ENCODE peak calls at places on chromosome 13, in four cellular contexts. M is neuronal stem cell, S is IMR-90, H is GM23248. J is an unnamed sample.
A peak's percentile ranks its signal among the peaks of the same experiment; 100 is the strongest.

GRCh38 chr13:43805681-43806128 is 18.9 kb upstream of the ENOX1 start:
- DNase-seq in M (no peak), S (peak; percentile 25), H (no peak), J (no peak)

GRCh38 chr13:28955264-28955966 is 135.3 kb downstream of the MTUS2 start:
- DNase-seq in M (no peak), S (no peak), H (no peak), J (no peak)

GRCh38 chr13:76038920-76039716 is 403.0 kb downstream of the LMO7 start:
- DNase-seq in M (no peak), S (no peak), H (no peak), J (no peak)

GRCh38 chr13:95122063-95122462 is 179.2 kb downstream of the ABCC4 start:
- DNase-seq in M (no peak), S (peak; percentile 11), H (no peak), J (no peak)

GRCh38 chr13:112346173-112346898 is 29.8 kb upstream of the SPACA7 start:
- DNase-seq in M (no peak), S (no peak), H (peak; percentile 0), J (no peak)

GRCh38 chr13:80047406-80047805 is 293.5 kb downstream of the SPRY2 start:
- DNase-seq in M (no peak), S (peak; percentile 69), H (peak; percentile 36), J (no peak)

GRCh38 chr13:81487151-81487550 is 1146.2 kb upstream of the SPRY2 start:
- DNase-seq in M (peak; percentile 29), S (no peak), H (no peak), J (no peak)

GRCh38 chr13:102983496-102983895 is 82.7 kb downstream of the SLC10A2 start:
- DNase-seq in M (no peak), S (no peak), H (peak; percentile 12), J (no peak)

GRCh38 chr13:65461590-65461989 is 1768.5 kb downstream of the PCDH9 start:
- DNase-seq in M (no peak), S (peak; percentile 83), H (no peak), J (no peak)

GRCh38 chr13:66532146-66532545 is 698.0 kb downstream of the PCDH9 start:
- DNase-seq in M (no peak), S (peak; percentile 90), H (no peak), J (no peak)

GRCh38 chr13:30869491-30869890 is 36.6 kb upstream of the MEDAG start:
- DNase-seq in M (no peak), S (peak; percentile 50), H (peak; percentile 56), J (peak; percentile 8)

GRCh38 chr13:29948246-29948645 is 97.8 kb upstream of the UBL3 start:
- DNase-seq in M (no peak), S (peak; percentile 87), H (peak; percentile 34), J (no peak)

GRCh38 chr13:21008026-21008425 is 53.4 kb downstream of the LATS2 start:
- DNase-seq in M (no peak), S (no peak), H (no peak), J (no peak)

GRCh38 chr13:94658926-94659649 is 53.3 kb downstream of the SOX21 start:
- DNase-seq in M (no peak), S (no peak), H (peak; percentile 7), J (peak; percentile 33)

GRCh38 chr13:21557995-21558394 is 46.0 kb downstream of the MICU2 start:
- DNase-seq in M (no peak), S (no peak), H (peak; percentile 53), J (peak; percentile 7)

DNA sequence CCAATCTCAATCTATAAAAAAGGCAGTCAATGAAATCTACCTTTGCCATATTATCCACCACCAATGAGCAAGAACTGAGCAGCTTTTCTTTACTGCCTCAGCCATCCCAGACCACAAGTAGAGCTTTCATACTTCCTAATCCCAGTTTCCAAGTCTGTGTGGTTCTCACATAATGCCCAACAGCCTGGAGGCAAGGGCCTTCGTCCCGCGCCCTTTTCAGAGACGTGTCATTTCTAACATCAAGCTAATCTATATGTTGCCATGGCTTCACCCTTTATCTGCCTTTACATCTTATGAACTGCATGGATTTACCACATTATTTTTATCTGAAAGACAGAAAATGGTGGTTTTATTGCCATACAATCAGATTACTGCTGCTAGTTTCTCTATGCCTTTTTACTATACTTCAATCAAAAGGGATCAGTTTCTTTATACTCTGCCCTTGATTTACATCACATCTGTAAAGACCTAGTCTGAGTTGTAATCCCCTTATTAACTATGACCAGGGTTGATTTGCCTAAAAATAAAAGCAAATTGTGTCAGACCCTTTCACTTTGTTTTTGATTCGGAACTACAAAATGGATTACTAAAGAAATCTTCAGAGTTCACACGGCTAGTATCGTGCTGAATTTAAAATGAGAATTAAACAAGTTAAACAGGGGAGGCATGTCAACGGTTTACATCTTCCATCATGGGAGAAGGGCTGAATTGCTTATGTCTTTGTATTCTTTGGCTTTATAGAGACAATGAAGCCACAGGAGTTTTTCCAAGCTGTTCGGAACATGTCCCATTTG is 5.8 kb downstream of the EFNB2 start:
- DNase-seq in M (no peak), S (no peak), H (no peak), J (peak; percentile 30)
- H3K4me1 ChIP-seq in M (peaks cover 43% of the 10 kb centered on the region), S (peaks cover 5% of the 10 kb centered on the region), H (peaks cover 8% of the 10 kb centered on the region), J (peaks cover 21% of the 10 kb centered on the region)

GRCh38 chr13:98564204-98564603 is 12.7 kb downstream of the STK24 start:
- DNase-seq in M (no peak), S (no peak), H (peak; percentile 0), J (no peak)
- H3K9ac ChIP-seq in M (no peak overlapping the region), S (no peak overlapping the region), H (no peak overlapping the region), J (no peak overlapping the region)

DNA sequence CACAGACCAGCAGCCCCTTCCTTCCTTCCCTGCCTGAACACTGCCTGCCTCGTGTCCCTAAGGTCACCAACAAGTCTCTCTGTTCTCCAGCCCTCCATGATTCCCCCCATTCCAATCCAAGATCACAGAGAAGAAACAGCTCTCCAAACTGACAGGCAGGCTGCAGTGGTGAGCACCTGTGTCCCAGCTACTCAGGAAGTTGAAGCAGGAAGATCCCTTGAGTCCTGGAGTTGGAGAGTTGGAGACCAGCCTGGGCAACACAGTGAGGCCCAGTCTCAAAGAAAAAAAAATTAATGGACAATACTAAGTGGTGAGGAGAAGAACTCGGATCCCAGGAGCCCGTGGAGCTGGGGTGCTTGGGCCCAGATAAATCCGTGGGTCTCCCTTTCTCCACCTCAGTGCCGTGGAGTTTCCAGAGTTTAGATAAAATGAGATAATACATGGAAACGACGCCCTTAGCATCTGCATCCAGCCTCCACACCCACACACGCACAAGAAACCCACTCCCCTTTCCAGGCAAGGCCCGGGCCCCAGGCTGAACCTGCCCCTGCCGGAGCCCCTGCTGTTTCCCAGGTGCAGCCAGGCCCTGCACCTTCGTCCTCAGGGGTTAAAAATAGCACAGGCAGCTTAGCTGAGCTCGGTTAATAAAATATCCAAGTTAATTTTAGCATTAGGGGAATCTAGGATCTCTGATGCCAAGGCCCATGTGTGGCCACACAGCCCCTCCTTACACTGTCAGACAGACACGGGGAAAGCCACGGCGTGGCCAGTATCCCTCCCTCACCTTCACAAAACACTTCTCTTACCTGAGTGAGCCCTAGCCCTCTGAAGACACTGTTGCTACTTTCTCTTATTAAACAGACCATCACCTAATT is 4.7 kb downstream of the RASA3 start:
- DNase-seq in M (no peak), S (no peak), H (no peak), J (peak; percentile 32)
- H3K4me1 ChIP-seq in M (peaks cover 31% of the 10 kb centered on the region), S (peaks cover 33% of the 10 kb centered on the region), H (peaks cover 27% of the 10 kb centered on the region), J (peaks cover 44% of the 10 kb centered on the region)

GRCh38 chr13:113835461-113836274 is 28.2 kb downstream of the GAS6 start:
- DNase-seq in M (no peak), S (peak; percentile 79), H (peak; percentile 91), J (no peak)
- H3K9ac ChIP-seq in M (peak overlapping the region; percentile 70), S (no peak overlapping the region), H (no peak overlapping the region), J (no peak overlapping the region)

DNA sequence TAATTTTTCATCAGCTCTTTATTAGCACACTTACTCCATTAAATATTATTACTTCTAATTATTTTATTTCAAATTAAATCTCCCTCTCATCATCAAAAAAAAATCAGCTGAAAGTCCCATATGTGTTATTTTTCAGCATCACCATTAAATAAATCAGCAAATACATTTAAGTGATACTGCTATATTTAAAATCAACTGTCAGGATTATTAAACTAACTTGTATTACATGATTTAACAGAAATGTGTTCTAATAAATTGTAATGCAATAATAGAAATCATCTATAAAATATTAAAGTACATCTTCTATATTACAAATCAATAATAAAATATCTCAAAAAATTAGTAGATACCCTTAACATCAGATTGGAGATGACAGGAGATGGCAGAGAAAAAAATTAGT is 538.6 kb upstream of the MIR17HG start:
- DNase-seq in M (no peak), S (no peak), H (no peak), J (no peak)
- H3K4me1 ChIP-seq in M (no peaks in the 10 kb centered on the region), S (no peaks in the 10 kb centered on the region), H (no peaks in the 10 kb centered on the region), J (no peaks in the 10 kb centered on the region)

GRCh38 chr13:40777957-40778235 is 6.9 kb upstream of the MRPS31 start:
- DNase-seq in M (no peak), S (no peak), H (no peak), J (no peak)
- H3K9ac ChIP-seq in M (no peak overlapping the region), S (no peak overlapping the region), H (no peak overlapping the region), J (no peak overlapping the region)

GRCh38 chr13:99301056-99301838 is 6.0 kb downstream of the GPR183 start:
- DNase-seq in M (no peak), S (no peak), H (no peak), J (no peak)
- H3K4me1 ChIP-seq in M (no peaks in the 10 kb centered on the region), S (no peaks in the 10 kb centered on the region), H (peaks cover 5% of the 10 kb centered on the region), J (no peaks in the 10 kb centered on the region)

DNA sequence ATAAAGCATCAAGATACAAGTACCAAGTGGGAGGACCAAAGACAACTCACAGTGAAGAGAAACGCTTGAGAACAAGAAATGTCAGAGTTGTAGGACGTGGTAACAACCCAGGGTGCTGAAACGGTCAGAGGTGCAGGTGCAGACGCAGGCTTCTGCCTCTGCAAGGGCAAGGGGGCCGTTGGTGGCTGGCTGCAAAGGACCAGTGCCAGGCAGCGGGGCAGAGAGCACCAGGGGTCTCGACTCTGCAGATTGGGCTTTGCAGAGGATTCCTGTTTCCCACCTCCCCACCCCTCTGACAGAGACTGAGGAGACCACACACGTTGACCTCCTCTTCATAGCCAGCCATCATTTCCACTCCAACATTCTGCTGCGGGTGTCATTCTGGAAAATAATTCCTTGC is 38.3 kb downstream of the RAB20 start:
- DNase-seq in M (no peak), S (no peak), H (no peak), J (no peak)
- H3K9ac ChIP-seq in M (no peak overlapping the region), S (no peak overlapping the region), H (no peak overlapping the region), J (no peak overlapping the region)